ENCODE peak calls at places on chromosomes 5 and 9, in nine cellular contexts. One of them, this sample, is unnamed.

GRCh38 chr5:75519761-75520160 is 8.1 kb downstream of the POLK start:
- DNase-seq in sigmoid colon: no peak
- DNase-seq in esophagus squamous epithelium: no peak
- DNase-seq in adrenal gland: no peak
- DNase-seq in A549: no peak
- DNase-seq in HCT116: no peak
- DNase-seq in testis: no peak
- DNase-seq in suprapubic skin: no peak
- DNase-seq in Peyer's patch: no peak
- DNase-seq in this sample: no peak

GRCh38 chr5:77683171-77683732 is 44.7 kb upstream of the OTP start:
- DNase-seq in esophagus squamous epithelium: no peak
- DNase-seq in Peyer's patch: no peak
- DNase-seq in sigmoid colon: no peak
- DNase-seq in HCT116: no peak
- DNase-seq in testis: no peak
- DNase-seq in adrenal gland: no peak
- DNase-seq in A549: no peak
- DNase-seq in suprapubic skin: no peak
- DNase-seq in this sample: no peak

GRCh38 chr5:11394933-11395332 is 509.3 kb downstream of the CTNND2 start:
- DNase-seq in Peyer's patch: no peak
- DNase-seq in testis: no peak
- DNase-seq in esophagus squamous epithelium: no peak
- DNase-seq in HCT116: no peak
- DNase-seq in suprapubic skin: no peak
- DNase-seq in A549: no peak
- DNase-seq in sigmoid colon: no peak
- DNase-seq in adrenal gland: no peak
- DNase-seq in this sample: no peak

GRCh38 chr9:100575765-100576368 is 2.0 kb upstream of the CAVIN4 start:
- DNase-seq in esophagus squamous epithelium: no peak
- DNase-seq in Peyer's patch: no peak
- DNase-seq in HCT116: no peak
- DNase-seq in adrenal gland: no peak
- DNase-seq in testis: no peak
- DNase-seq in suprapubic skin: no peak
- DNase-seq in sigmoid colon: no peak
- DNase-seq in A549: no peak
- DNase-seq in this sample: no peak

GRCh38 chr9:137087409-137087925 is 682 bp downstream of the MAN1B1 start:
- DNase-seq in A549: no peak
- DNase-seq in esophagus squamous epithelium: no peak
- DNase-seq in Peyer's patch: peak; percentile 58
- DNase-seq in testis: no peak
- DNase-seq in sigmoid colon: no peak
- DNase-seq in adrenal gland: peak; percentile 37
- DNase-seq in HCT116: no peak
- DNase-seq in suprapubic skin: peak; percentile 72
- DNase-seq in this sample: no peak

GRCh38 chr5:115542076-115542475 is 2.5 kb downstream of the FEM1C start:
- DNase-seq in testis: no peak
- DNase-seq in sigmoid colon: no peak
- DNase-seq in adrenal gland: no peak
- DNase-seq in Peyer's patch: no peak
- DNase-seq in A549: no peak
- DNase-seq in HCT116: no peak
- DNase-seq in suprapubic skin: no peak
- DNase-seq in esophagus squamous epithelium: no peak
- DNase-seq in this sample: no peak

GRCh38 chr9:73210886-73211285 is 59.2 kb downstream of the ANXA1 start:
- DNase-seq in esophagus squamous epithelium: no peak
- DNase-seq in adrenal gland: no peak
- DNase-seq in suprapubic skin: no peak
- DNase-seq in testis: no peak
- DNase-seq in A549: no peak
- DNase-seq in sigmoid colon: no peak
- DNase-seq in Peyer's patch: no peak
- DNase-seq in HCT116: no peak
- DNase-seq in this sample: no peak

GRCh38 chr5:77651343-77651742 is 12.8 kb upstream of the OTP start:
- DNase-seq in sigmoid colon: no peak
- DNase-seq in testis: no peak
- DNase-seq in esophagus squamous epithelium: no peak
- DNase-seq in adrenal gland: no peak
- DNase-seq in Peyer's patch: no peak
- DNase-seq in suprapubic skin: no peak
- DNase-seq in A549: no peak
- DNase-seq in HCT116: no peak
- DNase-seq in this sample: no peak

GRCh38 chr5:14413331-14413750 is 168.3 kb upstream of the OTULINL start:
- DNase-seq in esophagus squamous epithelium: no peak
- DNase-seq in suprapubic skin: no peak
- DNase-seq in HCT116: no peak
- DNase-seq in Peyer's patch: no peak
- DNase-seq in sigmoid colon: no peak
- DNase-seq in A549: no peak
- DNase-seq in testis: no peak
- DNase-seq in adrenal gland: no peak
- DNase-seq in this sample: no peak

GRCh38 chr9:129026442-129027223 is 1.5 kb downstream of the SH3GLB2 start:
- DNase-seq in Peyer's patch: peak; percentile 67
- DNase-seq in esophagus squamous epithelium: no peak
- DNase-seq in testis: no peak
- DNase-seq in sigmoid colon: no peak
- DNase-seq in adrenal gland: no peak
- DNase-seq in suprapubic skin: no peak
- DNase-seq in HCT116: no peak
- DNase-seq in A549: no peak
- DNase-seq in this sample: peak; percentile 35

GRCh38 chr5:173858025-173858674 is 30.0 kb upstream of the CPEB4 start:
- DNase-seq in esophagus squamous epithelium: no peak
- DNase-seq in testis: no peak
- DNase-seq in sigmoid colon: no peak
- DNase-seq in HCT116: no peak
- DNase-seq in A549: no peak
- DNase-seq in adrenal gland: no peak
- DNase-seq in Peyer's patch: no peak
- DNase-seq in suprapubic skin: no peak
- DNase-seq in this sample: no peak

GRCh38 chr5:29795253-29795652 is 1398.2 kb upstream of the CDH6 start:
- DNase-seq in suprapubic skin: no peak
- DNase-seq in testis: no peak
- DNase-seq in esophagus squamous epithelium: no peak
- DNase-seq in sigmoid colon: no peak
- DNase-seq in HCT116: no peak
- DNase-seq in A549: peak; percentile 56
- DNase-seq in Peyer's patch: no peak
- DNase-seq in adrenal gland: no peak
- DNase-seq in this sample: no peak

GRCh38 chr5:126970517-126971017 is 59.8 kb downstream of the MARCHF3 start:
- DNase-seq in testis: no peak
- DNase-seq in sigmoid colon: no peak
- DNase-seq in adrenal gland: peak; percentile 45
- DNase-seq in esophagus squamous epithelium: no peak
- DNase-seq in HCT116: no peak
- DNase-seq in suprapubic skin: no peak
- DNase-seq in A549: no peak
- DNase-seq in Peyer's patch: no peak
- DNase-seq in this sample: peak; percentile 5

GRCh38 chr5:112238473-112238872 is 180.6 kb downstream of the EPB41L4A start:
- DNase-seq in HCT116: no peak
- DNase-seq in esophagus squamous epithelium: no peak
- DNase-seq in suprapubic skin: no peak
- DNase-seq in testis: no peak
- DNase-seq in A549: peak; percentile 23
- DNase-seq in adrenal gland: no peak
- DNase-seq in sigmoid colon: no peak
- DNase-seq in Peyer's patch: no peak
- DNase-seq in this sample: no peak
- H3K4me3 ChIP-seq in HCT116: no peak overlapping the region
- H3K4me3 ChIP-seq in esophagus squamous epithelium: no peak overlapping the region
- H3K4me3 ChIP-seq in suprapubic skin: no peak overlapping the region
- H3K4me3 ChIP-seq in testis: no peak overlapping the region
- H3K4me3 ChIP-seq in A549: no peak overlapping the region
- H3K4me3 ChIP-seq in adrenal gland: no peak overlapping the region
- H3K4me3 ChIP-seq in sigmoid colon: no peak overlapping the region
- H3K4me3 ChIP-seq in Peyer's patch: no peak overlapping the region
- H3K4me3 ChIP-seq in this sample: no peak overlapping the region

DNA sequence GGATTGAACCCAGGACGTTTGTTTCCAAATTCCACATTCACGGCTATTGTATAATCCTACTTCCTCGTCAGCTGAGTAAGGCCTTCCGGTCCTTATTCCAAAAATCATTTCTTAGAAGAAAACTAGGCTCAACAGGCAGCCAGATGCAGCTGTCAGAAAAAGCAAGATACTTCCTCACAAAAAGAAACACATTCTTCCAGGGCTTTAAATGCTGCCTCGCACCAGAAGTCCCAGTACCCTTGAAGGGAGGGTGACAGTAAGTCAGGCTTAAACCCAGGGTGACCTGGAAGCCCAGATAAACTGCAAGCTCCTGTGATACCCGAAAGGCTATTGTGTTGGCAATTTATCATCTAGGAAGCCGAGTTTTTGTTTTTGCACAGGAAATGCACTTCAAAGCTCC is 414.0 kb downstream of the NFIB start:
- DNase-seq in adrenal gland: peak; percentile 17
- DNase-seq in HCT116: no peak
- DNase-seq in A549: no peak
- DNase-seq in esophagus squamous epithelium: no peak
- DNase-seq in testis: no peak
- DNase-seq in sigmoid colon: no peak
- DNase-seq in suprapubic skin: no peak
- DNase-seq in Peyer's patch: no peak
- DNase-seq in this sample: no peak
- H3K4me1 ChIP-seq in adrenal gland: peaks cover 14% of the 10 kb centered on the region
- H3K4me1 ChIP-seq in HCT116: no peaks in the 10 kb centered on the region
- H3K4me1 ChIP-seq in A549: no peaks in the 10 kb centered on the region
- H3K4me1 ChIP-seq in esophagus squamous epithelium: peaks cover 4% of the 10 kb centered on the region
- H3K4me1 ChIP-seq in testis: peaks cover 7% of the 10 kb centered on the region
- H3K4me1 ChIP-seq in sigmoid colon: no peaks in the 10 kb centered on the region
- H3K4me1 ChIP-seq in suprapubic skin: peaks cover 38% of the 10 kb centered on the region
- H3K4me1 ChIP-seq in Peyer's patch: no peaks in the 10 kb centered on the region
- H3K4me1 ChIP-seq in this sample: peaks cover 10% of the 10 kb centered on the region

GRCh38 chr5:140607031-140607430 is 25.9 kb downstream of the CD14 start:
- DNase-seq in suprapubic skin: no peak
- DNase-seq in esophagus squamous epithelium: no peak
- DNase-seq in A549: no peak
- DNase-seq in Peyer's patch: no peak
- DNase-seq in HCT116: no peak
- DNase-seq in testis: no peak
- DNase-seq in adrenal gland: no peak
- DNase-seq in sigmoid colon: no peak
- DNase-seq in this sample: no peak

GRCh38 chr5:140602165-140602564 is 30.8 kb downstream of the CD14 start:
- DNase-seq in adrenal gland: no peak
- DNase-seq in sigmoid colon: no peak
- DNase-seq in Peyer's patch: no peak
- DNase-seq in testis: no peak
- DNase-seq in A549: no peak
- DNase-seq in esophagus squamous epithelium: no peak
- DNase-seq in HCT116: no peak
- DNase-seq in suprapubic skin: no peak
- DNase-seq in this sample: no peak

GRCh38 chr5:140603739-140604138 is 29.2 kb downstream of the CD14 start:
- DNase-seq in sigmoid colon: no peak
- DNase-seq in testis: no peak
- DNase-seq in A549: no peak
- DNase-seq in esophagus squamous epithelium: no peak
- DNase-seq in adrenal gland: no peak
- DNase-seq in Peyer's patch: no peak
- DNase-seq in HCT116: no peak
- DNase-seq in suprapubic skin: no peak
- DNase-seq in this sample: no peak

GRCh38 chr5:140608730-140609520 is 24.1 kb downstream of the CD14 start:
- DNase-seq in esophagus squamous epithelium: no peak
- DNase-seq in Peyer's patch: peak; percentile 61
- DNase-seq in HCT116: no peak
- DNase-seq in sigmoid colon: peak; percentile 75
- DNase-seq in testis: no peak
- DNase-seq in A549: no peak
- DNase-seq in suprapubic skin: peak; percentile 71
- DNase-seq in adrenal gland: peak; percentile 51
- DNase-seq in this sample: no peak

DNA sequence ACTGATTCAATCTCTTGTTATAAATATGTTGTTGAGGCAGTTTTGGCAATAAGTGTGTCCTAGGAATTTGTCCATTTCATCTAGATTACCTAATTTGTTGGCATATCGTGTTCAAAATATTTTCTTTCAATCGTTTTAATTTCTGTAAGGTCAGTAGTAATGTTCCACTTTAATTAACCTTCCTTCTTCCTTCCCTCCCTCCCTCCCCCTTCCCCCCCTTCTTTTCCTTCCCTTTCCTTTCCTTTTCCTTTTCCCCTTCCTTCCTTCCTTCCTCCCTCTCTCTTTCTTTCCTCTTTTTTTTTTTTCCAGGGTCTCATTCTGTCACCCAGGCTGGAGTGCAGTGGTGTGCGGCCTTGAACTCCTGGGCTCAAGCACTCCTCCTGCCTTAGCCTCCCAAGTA is 27.1 kb downstream of the CD14 start:
- DNase-seq in sigmoid colon: no peak
- DNase-seq in Peyer's patch: no peak
- DNase-seq in HCT116: no peak
- DNase-seq in adrenal gland: no peak
- DNase-seq in esophagus squamous epithelium: no peak
- DNase-seq in suprapubic skin: no peak
- DNase-seq in A549: no peak
- DNase-seq in testis: no peak
- DNase-seq in this sample: no peak
- TF ChIP-seq POLR2A in sigmoid colon: no peak
- TF ChIP-seq POLR2A in Peyer's patch: no peak
- TF ChIP-seq POLR2A in HCT116: no peak
- TF ChIP-seq POLR2A in adrenal gland: no peak
- TF ChIP-seq POLR2A in esophagus squamous epithelium: no peak
- TF ChIP-seq POLR2A in suprapubic skin: no peak
- TF ChIP-seq POLR2A in A549: no peak
- TF ChIP-seq POLR2A in testis: no peak
- TF ChIP-seq POLR2A in this sample: no peak

DNA sequence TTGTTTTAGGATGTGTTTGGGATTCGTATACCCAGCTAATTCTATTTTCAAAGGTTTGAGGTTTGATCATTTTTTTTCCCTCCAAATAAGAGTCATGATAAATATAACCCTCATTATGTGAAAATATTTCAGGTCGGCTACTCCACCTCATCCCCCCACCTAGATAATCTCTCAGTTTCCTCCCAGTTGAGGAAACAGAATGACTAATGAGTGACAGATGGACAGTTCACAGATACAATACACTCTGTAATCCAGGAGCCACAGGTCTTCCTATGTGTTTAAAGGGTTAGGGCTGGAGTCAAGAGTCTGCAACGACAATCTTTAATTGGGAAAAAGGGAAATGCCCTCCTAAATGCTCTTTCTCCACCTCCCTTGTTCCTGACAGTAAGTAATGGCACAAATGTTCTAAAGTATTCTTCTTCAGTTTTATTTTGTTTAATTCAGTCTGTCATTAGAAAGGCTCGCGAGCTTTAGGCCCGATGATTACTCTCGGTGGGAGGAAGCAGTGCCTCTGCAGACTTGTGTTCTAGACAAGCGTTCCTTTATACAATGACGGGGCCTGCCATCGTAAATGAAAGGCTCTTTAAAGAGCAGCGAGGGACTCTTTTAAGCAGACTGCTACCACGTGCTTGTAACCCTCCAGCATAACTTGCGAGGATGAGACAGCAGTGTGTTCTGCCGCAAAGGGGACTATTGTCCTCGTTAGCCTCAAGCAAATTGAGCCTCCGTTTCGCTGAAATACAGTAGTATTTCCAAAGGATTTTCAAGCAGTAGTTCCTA is 69.0 kb downstream of the MEF2C start:
- DNase-seq in suprapubic skin: no peak
- DNase-seq in testis: no peak
- DNase-seq in A549: no peak
- DNase-seq in sigmoid colon: no peak
- DNase-seq in adrenal gland: no peak
- DNase-seq in esophagus squamous epithelium: no peak
- DNase-seq in Peyer's patch: no peak
- DNase-seq in HCT116: no peak
- DNase-seq in this sample: no peak
- H3K4me3 ChIP-seq in suprapubic skin: no peak overlapping the region
- H3K4me3 ChIP-seq in testis: no peak overlapping the region
- H3K4me3 ChIP-seq in A549: no peak overlapping the region
- H3K4me3 ChIP-seq in sigmoid colon: no peak overlapping the region
- H3K4me3 ChIP-seq in adrenal gland: no peak overlapping the region
- H3K4me3 ChIP-seq in esophagus squamous epithelium: no peak overlapping the region
- H3K4me3 ChIP-seq in Peyer's patch: no peak overlapping the region
- H3K4me3 ChIP-seq in HCT116: no peak overlapping the region
- H3K4me3 ChIP-seq in this sample: no peak overlapping the region